ENCODE peak calls at places on chromosomes 5 and 9, in six cellular contexts. One of them, this sample, is unnamed.

GRCh38 chr5:26553079-26553478 is 485.3 kb downstream of the CDH9 start:
- DNase-seq in astrocyte: peak; percentile 39
- DNase-seq in GM23248: no peak
- DNase-seq in CD4-positive, alpha-beta T cell: no peak
- DNase-seq in right lobe of liver: no peak
- DNase-seq in cardiac muscle cell: no peak
- DNase-seq in this sample: no peak

GRCh38 chr9:36401179-36401740 is 1.2 kb upstream of the RNF38 start:
- DNase-seq in astrocyte: peak; percentile 42
- DNase-seq in GM23248: peak; percentile 90
- DNase-seq in CD4-positive, alpha-beta T cell: no peak
- DNase-seq in right lobe of liver: no peak
- DNase-seq in cardiac muscle cell: peak; percentile 84
- DNase-seq in this sample: peak; percentile 5

GRCh38 chr5:51060953-51061352 is 322.3 kb upstream of the ISL1 start:
- DNase-seq in astrocyte: no peak
- DNase-seq in GM23248: no peak
- DNase-seq in CD4-positive, alpha-beta T cell: no peak
- DNase-seq in right lobe of liver: no peak
- DNase-seq in cardiac muscle cell: no peak
- DNase-seq in this sample: no peak

GRCh38 chr9:114501786-114502682 is 3.2 kb downstream of the WHRN start:
- DNase-seq in astrocyte: peak; percentile 66
- DNase-seq in GM23248: peak; percentile 52
- DNase-seq in CD4-positive, alpha-beta T cell: no peak
- DNase-seq in right lobe of liver: no peak
- DNase-seq in cardiac muscle cell: peak; percentile 35
- DNase-seq in this sample: no peak

GRCh38 chr5:147481376-147481775 is 28.5 kb downstream of the DPYSL3 start:
- DNase-seq in astrocyte: peak; percentile 98
- DNase-seq in GM23248: peak; percentile 89
- DNase-seq in CD4-positive, alpha-beta T cell: no peak
- DNase-seq in right lobe of liver: no peak
- DNase-seq in cardiac muscle cell: no peak
- DNase-seq in this sample: peak; percentile 48

GRCh38 chr5:150137997-150138396 is 17.6 kb downstream of the PDGFRB start:
- DNase-seq in astrocyte: no peak
- DNase-seq in GM23248: peak; percentile 73
- DNase-seq in CD4-positive, alpha-beta T cell: no peak
- DNase-seq in right lobe of liver: peak; percentile 71
- DNase-seq in cardiac muscle cell: no peak
- DNase-seq in this sample: no peak

GRCh38 chr5:59276886-59277514 is 616.5 kb downstream of the PDE4D start:
- DNase-seq in astrocyte: no peak
- DNase-seq in GM23248: no peak
- DNase-seq in CD4-positive, alpha-beta T cell: no peak
- DNase-seq in right lobe of liver: no peak
- DNase-seq in cardiac muscle cell: no peak
- DNase-seq in this sample: no peak

GRCh38 chr9:129258823-129259301 is 80.8 kb upstream of the IER5L start:
- DNase-seq in astrocyte: no peak
- DNase-seq in GM23248: no peak
- DNase-seq in CD4-positive, alpha-beta T cell: no peak
- DNase-seq in right lobe of liver: peak; percentile 43
- DNase-seq in cardiac muscle cell: no peak
- DNase-seq in this sample: no peak

GRCh38 chr9:2024888-2025781 is 10.0 kb downstream of the SMARCA2 start:
- DNase-seq in astrocyte: no peak
- DNase-seq in GM23248: no peak
- DNase-seq in CD4-positive, alpha-beta T cell: no peak
- DNase-seq in right lobe of liver: no peak
- DNase-seq in cardiac muscle cell: no peak
- DNase-seq in this sample: no peak

GRCh38 chr5:155983954-155984353 is 343.0 kb upstream of the SGCD start:
- DNase-seq in astrocyte: peak; percentile 18
- DNase-seq in GM23248: peak; percentile 62
- DNase-seq in CD4-positive, alpha-beta T cell: no peak
- DNase-seq in right lobe of liver: no peak
- DNase-seq in cardiac muscle cell: no peak
- DNase-seq in this sample: no peak

GRCh38 chr9:123232332-123232731 is 36.1 kb downstream of the STRBP start:
- DNase-seq in astrocyte: no peak
- DNase-seq in GM23248: no peak
- DNase-seq in CD4-positive, alpha-beta T cell: no peak
- DNase-seq in right lobe of liver: no peak
- DNase-seq in cardiac muscle cell: no peak
- DNase-seq in this sample: no peak

GRCh38 chr9:129513856-129514496 is 106.9 kb downstream of the C9orf50 start:
- DNase-seq in astrocyte: no peak
- DNase-seq in GM23248: no peak
- DNase-seq in CD4-positive, alpha-beta T cell: no peak
- DNase-seq in right lobe of liver: no peak
- DNase-seq in cardiac muscle cell: no peak
- DNase-seq in this sample: no peak

GRCh38 chr9:104073098-104073769 is 20.9 kb upstream of the SMC2 start:
- DNase-seq in astrocyte: no peak
- DNase-seq in GM23248: no peak
- DNase-seq in CD4-positive, alpha-beta T cell: no peak
- DNase-seq in right lobe of liver: no peak
- DNase-seq in cardiac muscle cell: no peak
- DNase-seq in this sample: no peak

GRCh38 chr9:123550797-123551196 is 194.8 kb downstream of the CRB2 start:
- DNase-seq in astrocyte: no peak
- DNase-seq in GM23248: no peak
- DNase-seq in CD4-positive, alpha-beta T cell: no peak
- DNase-seq in right lobe of liver: no peak
- DNase-seq in cardiac muscle cell: peak; percentile 63
- DNase-seq in this sample: no peak

GRCh38 chr5:108078345-108078744 is 303.6 kb downstream of the FBXL17 start:
- DNase-seq in astrocyte: no peak
- DNase-seq in GM23248: no peak
- DNase-seq in CD4-positive, alpha-beta T cell: no peak
- DNase-seq in right lobe of liver: no peak
- DNase-seq in cardiac muscle cell: no peak
- DNase-seq in this sample: no peak

GRCh38 chr9:76697554-76697953 is 66.7 kb upstream of the PCA3 start:
- DNase-seq in astrocyte: no peak
- DNase-seq in GM23248: no peak
- DNase-seq in CD4-positive, alpha-beta T cell: no peak
- DNase-seq in right lobe of liver: no peak
- DNase-seq in cardiac muscle cell: no peak
- DNase-seq in this sample: no peak

GRCh38 chr9:15722888-15723287 is 170.0 kb downstream of the CCDC171 start:
- DNase-seq in astrocyte: peak; percentile 56
- DNase-seq in GM23248: no peak
- DNase-seq in CD4-positive, alpha-beta T cell: no peak
- DNase-seq in right lobe of liver: no peak
- DNase-seq in cardiac muscle cell: no peak
- DNase-seq in this sample: no peak

GRCh38 chr5:125186911-125187375 is 440.5 kb upstream of the ZNF608 start:
- DNase-seq in astrocyte: no peak
- DNase-seq in GM23248: no peak
- DNase-seq in CD4-positive, alpha-beta T cell: no peak
- DNase-seq in right lobe of liver: no peak
- DNase-seq in cardiac muscle cell: no peak
- DNase-seq in this sample: no peak

GRCh38 chr5:95511606-95512005 is 43.2 kb downstream of the SKIC3 start:
- DNase-seq in astrocyte: no peak
- DNase-seq in GM23248: no peak
- DNase-seq in CD4-positive, alpha-beta T cell: no peak
- DNase-seq in right lobe of liver: no peak
- DNase-seq in cardiac muscle cell: no peak
- DNase-seq in this sample: no peak

GRCh38 chr9:130632081-130632710 is 32.2 kb upstream of the PRDM12 start:
- DNase-seq in astrocyte: no peak
- DNase-seq in GM23248: no peak
- DNase-seq in CD4-positive, alpha-beta T cell: no peak
- DNase-seq in right lobe of liver: no peak
- DNase-seq in cardiac muscle cell: no peak
- DNase-seq in this sample: no peak

GRCh38 chr9:21688108-21689102 is 114.0 kb upstream of the MTAP start:
- DNase-seq in astrocyte: peak; percentile 99
- DNase-seq in GM23248: peak; percentile 93
- DNase-seq in CD4-positive, alpha-beta T cell: no peak
- DNase-seq in right lobe of liver: no peak
- DNase-seq in cardiac muscle cell: no peak
- DNase-seq in this sample: peak; percentile 56

GRCh38 chr9:107153336-107153735 is 129.7 kb upstream of the RAD23B start:
- DNase-seq in astrocyte: peak; percentile 36
- DNase-seq in GM23248: peak; percentile 52
- DNase-seq in CD4-positive, alpha-beta T cell: no peak
- DNase-seq in right lobe of liver: no peak
- DNase-seq in cardiac muscle cell: no peak
- DNase-seq in this sample: no peak

GRCh38 chr5:103356344-103357091 is 98.0 kb downstream of the MACIR start:
- DNase-seq in astrocyte: peak; percentile 24
- DNase-seq in GM23248: no peak
- DNase-seq in CD4-positive, alpha-beta T cell: no peak
- DNase-seq in right lobe of liver: no peak
- DNase-seq in cardiac muscle cell: no peak
- DNase-seq in this sample: no peak

GRCh38 chr9:88551546-88552137 is 16.7 kb downstream of the NXNL2 start:
- DNase-seq in astrocyte: no peak
- DNase-seq in GM23248: no peak
- DNase-seq in CD4-positive, alpha-beta T cell: no peak
- DNase-seq in right lobe of liver: no peak
- DNase-seq in cardiac muscle cell: no peak
- DNase-seq in this sample: no peak

GRCh38 chr5:15927710-15928380 is 251.7 kb downstream of the MARCHF11 start:
- DNase-seq in astrocyte: no peak
- DNase-seq in GM23248: no peak
- DNase-seq in CD4-positive, alpha-beta T cell: no peak
- DNase-seq in right lobe of liver: no peak
- DNase-seq in cardiac muscle cell: no peak
- DNase-seq in this sample: no peak

GRCh38 chr9:128912270-128912853 is 8.4 kb upstream of the PHYHD1 start:
- DNase-seq in astrocyte: peak; percentile 97
- DNase-seq in GM23248: peak; percentile 90
- DNase-seq in CD4-positive, alpha-beta T cell: no peak
- DNase-seq in right lobe of liver: no peak
- DNase-seq in cardiac muscle cell: no peak
- DNase-seq in this sample: peak; percentile 95

GRCh38 chr5:172636279-172637050 is 4.6 kb upstream of the NEURL1B start:
- DNase-seq in astrocyte: no peak
- DNase-seq in GM23248: no peak
- DNase-seq in CD4-positive, alpha-beta T cell: no peak
- DNase-seq in right lobe of liver: no peak
- DNase-seq in cardiac muscle cell: no peak
- DNase-seq in this sample: no peak

GRCh38 chr9:86713970-86714369 is 233.3 kb downstream of the GAS1 start:
- DNase-seq in astrocyte: no peak
- DNase-seq in GM23248: peak; percentile 86
- DNase-seq in CD4-positive, alpha-beta T cell: no peak
- DNase-seq in right lobe of liver: no peak
- DNase-seq in cardiac muscle cell: no peak
- DNase-seq in this sample: no peak

GRCh38 chr5:131589510-131590348 is 45.3 kb downstream of the RAPGEF6 start:
- DNase-seq in astrocyte: peak; percentile 50
- DNase-seq in GM23248: peak; percentile 63
- DNase-seq in CD4-positive, alpha-beta T cell: no peak
- DNase-seq in right lobe of liver: no peak
- DNase-seq in cardiac muscle cell: peak; percentile 70
- DNase-seq in this sample: no peak

DNA sequence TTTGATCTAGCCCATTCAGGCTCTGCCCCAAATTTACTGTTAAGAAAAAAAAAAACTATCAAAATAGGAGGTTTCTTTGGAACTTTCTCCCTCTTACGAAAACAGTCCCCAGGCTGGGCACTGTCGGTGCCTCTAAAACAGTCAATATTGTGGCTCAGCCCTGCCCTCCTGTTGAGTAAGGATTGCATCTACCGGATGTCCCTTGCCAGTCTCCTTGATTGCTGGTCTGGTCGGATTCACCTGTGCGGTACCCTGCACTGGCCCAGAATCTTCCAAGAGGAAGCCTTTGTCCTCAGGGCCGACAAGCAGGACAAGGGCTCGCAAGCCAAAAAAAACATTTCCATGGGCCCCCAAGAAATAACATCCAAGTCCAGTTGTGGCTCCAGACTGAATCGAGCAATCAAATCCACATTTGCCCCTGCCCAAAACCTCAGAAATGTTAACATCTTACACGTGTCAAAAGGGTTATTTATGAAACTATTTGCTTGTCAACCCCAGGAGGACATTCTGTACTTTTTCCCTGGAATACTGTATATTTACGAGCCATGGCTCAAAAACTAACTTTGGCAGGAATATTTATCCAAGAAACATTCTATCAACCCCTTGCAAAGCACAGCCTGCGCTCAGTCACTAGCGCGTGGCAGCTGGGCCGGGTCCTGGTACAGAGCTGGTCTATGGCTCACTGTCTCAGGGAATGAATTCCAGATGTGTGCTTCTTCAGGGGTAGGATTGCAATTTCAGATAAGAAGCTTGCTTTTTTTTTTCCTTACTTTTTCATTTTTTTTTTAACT is 129.2 kb upstream of the ADRA1B start:
- DNase-seq in astrocyte: no peak
- DNase-seq in GM23248: peak; percentile 92
- DNase-seq in CD4-positive, alpha-beta T cell: no peak
- DNase-seq in right lobe of liver: no peak
- DNase-seq in cardiac muscle cell: no peak
- DNase-seq in this sample: no peak
- H3K27ac ChIP-seq in astrocyte: no peak overlapping the region
- H3K27ac ChIP-seq in GM23248: no peak overlapping the region
- H3K27ac ChIP-seq in CD4-positive, alpha-beta T cell: no peak overlapping the region
- H3K27ac ChIP-seq in right lobe of liver: no peak overlapping the region
- H3K27ac ChIP-seq in cardiac muscle cell: no peak overlapping the region
- H3K27ac ChIP-seq in this sample: no peak overlapping the region

GRCh38 chr9:70101265-70101664 is 57.6 kb downstream of the MAMDC2 start:
- DNase-seq in astrocyte: peak; percentile 65
- DNase-seq in GM23248: peak; percentile 60
- DNase-seq in CD4-positive, alpha-beta T cell: no peak
- DNase-seq in right lobe of liver: no peak
- DNase-seq in cardiac muscle cell: no peak
- DNase-seq in this sample: no peak
- H3K27ac ChIP-seq in astrocyte: no peak overlapping the region
- H3K27ac ChIP-seq in GM23248: no peak overlapping the region
- H3K27ac ChIP-seq in CD4-positive, alpha-beta T cell: no peak overlapping the region
- H3K27ac ChIP-seq in right lobe of liver: no peak overlapping the region
- H3K27ac ChIP-seq in cardiac muscle cell: no peak overlapping the region
- H3K27ac ChIP-seq in this sample: no peak overlapping the region

GRCh38 chr9:136625101-136626065 is 37.3 kb upstream of the EGFL7 start:
- DNase-seq in astrocyte: peak; percentile 25
- DNase-seq in GM23248: peak; percentile 51
- DNase-seq in CD4-positive, alpha-beta T cell: no peak
- DNase-seq in right lobe of liver: peak; percentile 94
- DNase-seq in cardiac muscle cell: peak; percentile 79
- DNase-seq in this sample: no peak
- H3K27ac ChIP-seq in astrocyte: no peak overlapping the region
- H3K27ac ChIP-seq in GM23248: no peak overlapping the region
- H3K27ac ChIP-seq in CD4-positive, alpha-beta T cell: no peak overlapping the region
- H3K27ac ChIP-seq in right lobe of liver: peak overlapping the region; percentile 33
- H3K27ac ChIP-seq in cardiac muscle cell: peak overlapping the region; percentile 83
- H3K27ac ChIP-seq in this sample: no peak overlapping the region

GRCh38 chr5:99061299-99061698 is 132.5 kb upstream of the CHD1 start:
- DNase-seq in astrocyte: no peak
- DNase-seq in GM23248: peak; percentile 63
- DNase-seq in CD4-positive, alpha-beta T cell: no peak
- DNase-seq in right lobe of liver: no peak
- DNase-seq in cardiac muscle cell: no peak
- DNase-seq in this sample: no peak
- H3K27ac ChIP-seq in astrocyte: peak overlapping the region; percentile 93
- H3K27ac ChIP-seq in GM23248: peak overlapping the region; percentile 90
- H3K27ac ChIP-seq in CD4-positive, alpha-beta T cell: no peak overlapping the region
- H3K27ac ChIP-seq in right lobe of liver: no peak overlapping the region
- H3K27ac ChIP-seq in cardiac muscle cell: no peak overlapping the region
- H3K27ac ChIP-seq in this sample: peak overlapping the region; percentile 84

This sample was measured in epithelial cell of prostate.